ENCODE peak calls at places on chromosome 7, in eight cellular contexts. One of them, this sample, is unnamed.

GRCh38 chr7:81150951-81151361 is 232.1 kb upstream of the SEMA3C start:
- DNase-seq in neuronal stem cell: no peak
- DNase-seq in SJCRH30: no peak
- DNase-seq in NCI-H187 treated with DMSO at 0.1 percent for 48 hours: no peak
- DNase-seq in EL: peak
- DNase-seq in T1000: no peak
- DNase-seq in NAMALWA: no peak
- DNase-seq in NCI-H82: peak
- DNase-seq in this sample: no peak

GRCh38 chr7:101140339-101140699 is 13.4 kb downstream of the SERPINE1 start:
- DNase-seq in neuronal stem cell: no peak
- DNase-seq in SJCRH30: no peak
- DNase-seq in NCI-H187 treated with DMSO at 0.1 percent for 48 hours: peak
- DNase-seq in EL: peak
- DNase-seq in T1000: no peak
- DNase-seq in NAMALWA: no peak
- DNase-seq in NCI-H82: no peak
- DNase-seq in this sample: no peak

GRCh38 chr7:33698692-33699128 is 206.6 kb upstream of the BMPER start:
- DNase-seq in neuronal stem cell: no peak
- DNase-seq in SJCRH30: no peak
- DNase-seq in NCI-H187 treated with DMSO at 0.1 percent for 48 hours: no peak
- DNase-seq in EL: no peak
- DNase-seq in T1000: no peak
- DNase-seq in NAMALWA: no peak
- DNase-seq in NCI-H82: no peak
- DNase-seq in this sample: no peak

GRCh38 chr7:101935521-101936141 is 118.2 kb downstream of the CUX1 start:
- DNase-seq in neuronal stem cell: no peak
- DNase-seq in SJCRH30: no peak
- DNase-seq in NCI-H187 treated with DMSO at 0.1 percent for 48 hours: no peak
- DNase-seq in EL: no peak
- DNase-seq in T1000: no peak
- DNase-seq in NAMALWA: no peak
- DNase-seq in NCI-H82: no peak
- DNase-seq in this sample: no peak

GRCh38 chr7:106623846-106624245 is 37.1 kb downstream of the CCDC71L start:
- DNase-seq in neuronal stem cell: no peak
- DNase-seq in SJCRH30: no peak
- DNase-seq in NCI-H187 treated with DMSO at 0.1 percent for 48 hours: no peak
- DNase-seq in EL: peak
- DNase-seq in T1000: no peak
- DNase-seq in NAMALWA: no peak
- DNase-seq in NCI-H82: no peak
- DNase-seq in this sample: no peak

GRCh38 chr7:10802526-10802925 is 171.1 kb upstream of the PHF14 start:
- DNase-seq in neuronal stem cell: no peak
- DNase-seq in SJCRH30: peak
- DNase-seq in NCI-H187 treated with DMSO at 0.1 percent for 48 hours: no peak
- DNase-seq in EL: peak
- DNase-seq in T1000: peak
- DNase-seq in NAMALWA: no peak
- DNase-seq in NCI-H82: no peak
- DNase-seq in this sample: no peak

GRCh38 chr7:18393465-18394118 is 102.0 kb upstream of the HDAC9 start:
- DNase-seq in neuronal stem cell: no peak
- DNase-seq in SJCRH30: no peak
- DNase-seq in NCI-H187 treated with DMSO at 0.1 percent for 48 hours: no peak
- DNase-seq in EL: no peak
- DNase-seq in T1000: no peak
- DNase-seq in NAMALWA: no peak
- DNase-seq in NCI-H82: no peak
- DNase-seq in this sample: no peak

GRCh38 chr7:49001610-49002033 is 77.3 kb downstream of the CDC14C start:
- DNase-seq in neuronal stem cell: peak
- DNase-seq in SJCRH30: peak
- DNase-seq in NCI-H187 treated with DMSO at 0.1 percent for 48 hours: no peak
- DNase-seq in EL: no peak
- DNase-seq in T1000: no peak
- DNase-seq in NAMALWA: peak
- DNase-seq in NCI-H82: peak
- DNase-seq in this sample: no peak

GRCh38 chr7:105496501-105496900 is 25.6 kb downstream of the PUS7 start:
- DNase-seq in neuronal stem cell: no peak
- DNase-seq in SJCRH30: no peak
- DNase-seq in NCI-H187 treated with DMSO at 0.1 percent for 48 hours: no peak
- DNase-seq in EL: peak
- DNase-seq in T1000: no peak
- DNase-seq in NAMALWA: no peak
- DNase-seq in NCI-H82: no peak
- DNase-seq in this sample: no peak

GRCh38 chr7:20304366-20304765 is 26.3 kb upstream of the ITGB8 start:
- DNase-seq in neuronal stem cell: no peak
- DNase-seq in SJCRH30: no peak
- DNase-seq in NCI-H187 treated with DMSO at 0.1 percent for 48 hours: peak
- DNase-seq in EL: no peak
- DNase-seq in T1000: no peak
- DNase-seq in NAMALWA: no peak
- DNase-seq in NCI-H82: no peak
- DNase-seq in this sample: no peak

GRCh38 chr7:152313879-152314604 is 121.8 kb downstream of the KMT2C start:
- DNase-seq in neuronal stem cell: no peak
- DNase-seq in SJCRH30: peak
- DNase-seq in NCI-H187 treated with DMSO at 0.1 percent for 48 hours: peak
- DNase-seq in EL: peak
- DNase-seq in T1000: no peak
- DNase-seq in NAMALWA: peak
- DNase-seq in NCI-H82: peak
- DNase-seq in this sample: peak

GRCh38 chr7:28990200-28990960 is 32.2 kb upstream of the TRIL start:
- DNase-seq in neuronal stem cell: no peak
- DNase-seq in SJCRH30: no peak
- DNase-seq in NCI-H187 treated with DMSO at 0.1 percent for 48 hours: no peak
- DNase-seq in EL: peak
- DNase-seq in T1000: no peak
- DNase-seq in NAMALWA: no peak
- DNase-seq in NCI-H82: peak
- DNase-seq in this sample: no peak

GRCh38 chr7:137985253-137985896 is 16.5 kb downstream of the CREB3L2 start:
- DNase-seq in neuronal stem cell: no peak
- DNase-seq in SJCRH30: no peak
- DNase-seq in NCI-H187 treated with DMSO at 0.1 percent for 48 hours: peak
- DNase-seq in EL: no peak
- DNase-seq in T1000: no peak
- DNase-seq in NAMALWA: peak
- DNase-seq in NCI-H82: no peak
- DNase-seq in this sample: no peak

GRCh38 chr7:52659178-52659577 is 376.3 kb upstream of the POM121L12 start:
- DNase-seq in neuronal stem cell: no peak
- DNase-seq in SJCRH30: no peak
- DNase-seq in NCI-H187 treated with DMSO at 0.1 percent for 48 hours: no peak
- DNase-seq in EL: no peak
- DNase-seq in T1000: no peak
- DNase-seq in NAMALWA: no peak
- DNase-seq in NCI-H82: no peak
- DNase-seq in this sample: no peak

GRCh38 chr7:121016976-121017375 is 28.5 kb downstream of the CPED1 start:
- DNase-seq in neuronal stem cell: no peak
- DNase-seq in SJCRH30: no peak
- DNase-seq in NCI-H187 treated with DMSO at 0.1 percent for 48 hours: no peak
- DNase-seq in EL: peak
- DNase-seq in T1000: no peak
- DNase-seq in NAMALWA: no peak
- DNase-seq in NCI-H82: no peak
- DNase-seq in this sample: no peak

GRCh38 chr7:69761290-69761922 is 163.1 kb downstream of the AUTS2 start:
- DNase-seq in neuronal stem cell: no peak
- DNase-seq in SJCRH30: no peak
- DNase-seq in NCI-H187 treated with DMSO at 0.1 percent for 48 hours: no peak
- DNase-seq in EL: no peak
- DNase-seq in T1000: no peak
- DNase-seq in NAMALWA: no peak
- DNase-seq in NCI-H82: peak
- DNase-seq in this sample: no peak

GRCh38 chr7:1753563-1753867 is 83.4 kb downstream of the ELFN1 start:
- DNase-seq in neuronal stem cell: no peak
- DNase-seq in SJCRH30: no peak
- DNase-seq in NCI-H187 treated with DMSO at 0.1 percent for 48 hours: no peak
- DNase-seq in EL: no peak
- DNase-seq in T1000: no peak
- DNase-seq in NAMALWA: no peak
- DNase-seq in NCI-H82: no peak
- DNase-seq in this sample: no peak

GRCh38 chr7:141979611-141980010 is 6.0 kb upstream of the TAS2R38 start:
- DNase-seq in neuronal stem cell: no peak
- DNase-seq in SJCRH30: no peak
- DNase-seq in NCI-H187 treated with DMSO at 0.1 percent for 48 hours: no peak
- DNase-seq in EL: no peak
- DNase-seq in T1000: no peak
- DNase-seq in NAMALWA: no peak
- DNase-seq in NCI-H82: no peak
- DNase-seq in this sample: no peak

GRCh38 chr7:125877251-125877650 is 947.6 kb upstream of the POT1 start:
- DNase-seq in neuronal stem cell: no peak
- DNase-seq in SJCRH30: no peak
- DNase-seq in NCI-H187 treated with DMSO at 0.1 percent for 48 hours: no peak
- DNase-seq in EL: no peak
- DNase-seq in T1000: no peak
- DNase-seq in NAMALWA: no peak
- DNase-seq in NCI-H82: no peak
- DNase-seq in this sample: no peak

GRCh38 chr7:79455173-79455790 is 1.8 kb upstream of the MAGI2 start:
- DNase-seq in neuronal stem cell: no peak
- DNase-seq in SJCRH30: no peak
- DNase-seq in NCI-H187 treated with DMSO at 0.1 percent for 48 hours: no peak
- DNase-seq in EL: no peak
- DNase-seq in T1000: no peak
- DNase-seq in NAMALWA: no peak
- DNase-seq in NCI-H82: no peak
- DNase-seq in this sample: no peak

GRCh38 chr7:20328027-20328426 is 2.7 kb upstream of the ITGB8 start:
- DNase-seq in neuronal stem cell: no peak
- DNase-seq in SJCRH30: no peak
- DNase-seq in NCI-H187 treated with DMSO at 0.1 percent for 48 hours: no peak
- DNase-seq in EL: no peak
- DNase-seq in T1000: no peak
- DNase-seq in NAMALWA: no peak
- DNase-seq in NCI-H82: no peak
- DNase-seq in this sample: no peak

GRCh38 chr7:122225874-122226273 is 78.7 kb downstream of the FEZF1 start:
- DNase-seq in neuronal stem cell: no peak
- DNase-seq in SJCRH30: no peak
- DNase-seq in NCI-H187 treated with DMSO at 0.1 percent for 48 hours: no peak
- DNase-seq in EL: no peak
- DNase-seq in T1000: no peak
- DNase-seq in NAMALWA: no peak
- DNase-seq in NCI-H82: no peak
- DNase-seq in this sample: no peak

GRCh38 chr7:2864999-2865670 is 21.0 kb upstream of the GNA12 start:
- DNase-seq in neuronal stem cell: peak
- DNase-seq in SJCRH30: peak
- DNase-seq in NCI-H187 treated with DMSO at 0.1 percent for 48 hours: no peak
- DNase-seq in EL: peak
- DNase-seq in T1000: no peak
- DNase-seq in NAMALWA: peak
- DNase-seq in NCI-H82: peak
- DNase-seq in this sample: no peak

This sample was measured in brain pericyte.